ENCODE peak calls at places on chromosomes 12 and 14, in five cellular contexts. U is SK-N-SH, B is ovary, S is H9, L is lower lobe of right lung. T is an unnamed sample.

GRCh38 chr14:38202444-38203191 is 5.1 kb upstream of the SSTR1 start:
- DNase-seq in L (no peak), S (peak; percentile 86), U (no peak), B (no peak), T (no peak)

GRCh38 chr12:50184261-50184660 is 17.1 kb upstream of the CERS5 start:
- DNase-seq in B (no peak), S (no peak), L (no peak), U (no peak), T (no peak)

GRCh38 chr14:86038401-86038985 is 508.5 kb downstream of the FLRT2 start:
- DNase-seq in U (peak; percentile 11), B (no peak), S (peak; percentile 80), L (peak; percentile 47), T (peak; percentile 72)

GRCh38 chr12:39365364-39366001 is 77.4 kb downstream of the KIF21A start:
- DNase-seq in S (no peak), U (no peak), L (no peak), B (no peak), T (no peak)

GRCh38 chr14:67426983-67427601 is 15.1 kb upstream of the PLEK2 start:
- DNase-seq in S (peak; percentile 90), B (peak; percentile 65), L (peak; percentile 73), U (peak; percentile 85), T (peak; percentile 87)

GRCh38 chr12:6534914-6535696 is 788 bp downstream of the GAPDH start:
- DNase-seq in L (peak; percentile 88), U (peak; percentile 81), S (peak; percentile 80), B (peak; percentile 83), T (peak; percentile 81)

GRCh38 chr12:52518574-52519469 is 1.4 kb downstream of the KRT5 start:
- DNase-seq in S (no peak), L (no peak), B (no peak), U (no peak), T (no peak)

GRCh38 chr12:65821336-65821735 is 2.9 kb upstream of the HMGA2 start:
- DNase-seq in U (no peak), L (no peak), S (no peak), B (no peak), T (no peak)

GRCh38 chr14:31902002-31902401 is 175.1 kb upstream of the ARHGAP5 start:
- DNase-seq in B (no peak), S (no peak), L (no peak), U (no peak), T (no peak)

GRCh38 chr14:59629384-59630158 is 53.0 kb upstream of the CCDC175 start:
- DNase-seq in U (peak; percentile 45), B (no peak), S (no peak), L (no peak), T (no peak)

GRCh38 chr12:53756300-53757094 is 4.7 kb upstream of the CISTR start:
- DNase-seq in U (no peak), L (no peak), S (no peak), B (no peak), T (no peak)
- TF ChIP-seq CTCF in U (no peak), L (no peak), S (no peak), B (no peak), T (no peak)

GRCh38 chr12:16606201-16606849 is 363 bp upstream of the LMO3 start:
- DNase-seq in S (peak; percentile 78), L (peak; percentile 62), U (peak; percentile 29), B (peak; percentile 42), T (peak; percentile 89)

GRCh38 chr12:16606936-16607335 is 974 bp upstream of the LMO3 start:
- DNase-seq in L (no peak), U (no peak), S (no peak), B (peak; percentile 50), T (peak; percentile 54)

GRCh38 chr12:16604853-16605252 is 1.1 kb downstream of the LMO3 start:
- DNase-seq in B (no peak), S (no peak), U (peak; percentile 20), L (peak; percentile 48), T (peak; percentile 47)

GRCh38 chr12:16606117-16606200 is at the start of gene LMO3:
- DNase-seq in B (no peak), L (no peak), S (no peak), U (no peak), T (no peak)

GRCh38 chr12:16605666-16606116 is 271 bp downstream of the LMO3 start:
- DNase-seq in S (no peak), B (peak; percentile 23), L (peak; percentile 49), U (peak; percentile 20), T (peak; percentile 61)
- H3K27me3 ChIP-seq in S (peaks cover 5% of the 10 kb centered on the region), B (no peaks in the 10 kb centered on the region), L (peaks cover 15% of the 10 kb centered on the region), U (no peaks in the 10 kb centered on the region), T (no peaks in the 10 kb centered on the region)

GRCh38 chr12:21984375-21984774 is 43.1 kb upstream of the ABCC9 start:
- DNase-seq in L (no peak), S (no peak), U (no peak), B (no peak), T (no peak)
- H3K4me1 ChIP-seq in L (no peaks in the 10 kb centered on the region), S (no peaks in the 10 kb centered on the region), U (no peaks in the 10 kb centered on the region), B (no peaks in the 10 kb centered on the region), T (no peaks in the 10 kb centered on the region)

DNA sequence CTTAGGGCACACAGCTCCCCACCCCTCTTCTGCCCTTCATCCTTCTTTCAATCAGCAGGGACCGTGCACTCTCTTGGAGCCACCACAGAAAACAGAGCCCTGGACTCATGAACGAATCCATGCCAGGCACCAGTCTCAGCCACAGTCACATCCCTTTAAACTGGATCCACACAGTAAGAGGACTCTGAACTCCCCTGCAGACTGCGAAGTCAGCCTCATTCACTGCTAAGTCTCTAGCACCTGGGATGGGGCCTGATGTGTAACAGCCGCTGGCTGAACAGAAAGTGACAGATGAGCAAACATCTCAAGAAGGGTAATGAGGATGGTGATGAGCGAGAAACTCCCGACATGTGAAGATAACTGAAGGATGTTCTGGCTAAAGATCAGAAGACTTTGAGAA is 45.8 kb upstream of the IQSEC3 start:
- DNase-seq in B (no peak), L (no peak), S (no peak), U (no peak), T (no peak)
- TF ChIP-seq CTCF in B (no peak), L (no peak), S (no peak), U (no peak), T (no peak)

DNA sequence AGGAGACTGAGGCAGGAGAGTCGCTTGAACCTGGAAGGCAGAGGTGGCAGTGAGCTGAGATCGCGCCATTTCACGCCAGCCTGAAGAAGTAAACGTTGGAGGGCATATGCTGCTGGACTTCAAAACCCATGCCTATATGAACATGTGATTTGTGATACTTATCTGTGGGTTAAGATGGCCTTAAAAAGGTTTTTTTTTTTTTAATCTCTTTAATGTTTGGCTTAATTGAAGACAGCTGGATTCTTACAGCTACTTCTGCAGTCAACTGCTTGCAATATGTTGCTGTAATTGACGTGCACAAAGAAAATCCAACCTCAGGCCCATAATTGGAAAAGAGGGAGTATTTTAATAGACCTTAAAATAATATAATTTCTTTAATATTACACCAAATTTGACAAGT is 1.5 kb upstream of the B3GNT4 start:
- DNase-seq in U (peak; percentile 78), L (no peak), B (no peak), S (no peak), T (no peak)
- H3K27me3 ChIP-seq in U (no peaks in the 10 kb centered on the region), L (peaks cover 61% of the 10 kb centered on the region), B (peaks cover 16% of the 10 kb centered on the region), S (peaks cover 4% of the 10 kb centered on the region), T (peaks cover 15% of the 10 kb centered on the region)

GRCh38 chr14:73461478-73462077 is 3.2 kb upstream of the NUMB start:
- DNase-seq in U (no peak), L (no peak), B (no peak), S (no peak), T (no peak)
- H3K4me1 ChIP-seq in U (peaks cover 36% of the 10 kb centered on the region), L (peaks cover 78% of the 10 kb centered on the region), B (peaks cover 13% of the 10 kb centered on the region), S (no peaks in the 10 kb centered on the region), T (peaks cover 41% of the 10 kb centered on the region)

GRCh38 chr12:78002878-78003277 is 172.2 kb downstream of the NAV3 start:
- DNase-seq in U (peak; percentile 29), S (no peak), L (no peak), B (no peak), T (peak; percentile 61)
- TF ChIP-seq CTCF in U (no peak), S (no peak), L (no peak), B (no peak), T (peak; percentile 51)

T was measured in A673.